ENCODE peak calls at places on chromosomes 4 and X, in nine cellular contexts. O is transverse colon, V is H1, D is stomach, T is K562, Y is upper lobe of left lung, U is GM23338, Z is suprapubic skin, G is HCT116. B is an unnamed sample.
A peak's percentile ranks its signal among the peaks of the same experiment; 100 is the strongest.

GRCh38 chrX:114344756-114345155 is 239.1 kb upstream of the HTR2C start:
- DNase-seq in D (no peak), V (no peak), Z (no peak), Y (no peak), U (peak; percentile 68), T (peak; percentile 25), G (peak; percentile 26), O (no peak), B (no peak)

GRCh38 chr4:113328514-113328913 is 279.1 kb downstream of the ANK2 start:
- DNase-seq in V (peak; percentile 65), O (no peak), D (no peak), Z (no peak), G (no peak), Y (no peak), U (peak; percentile 86), T (peak; percentile 27), B (no peak)

GRCh38 chr4:86935499-86935832 is 655 bp downstream of the AFF1 start:
- DNase-seq in T (peak; percentile 45), O (no peak), U (peak; percentile 63), V (no peak), G (no peak), D (peak; percentile 27), Z (peak; percentile 81), Y (no peak), B (no peak)

GRCh38 chr4:147371661-147372060 is 109.2 kb upstream of the EDNRA start:
- DNase-seq in Z (no peak), V (no peak), G (peak; percentile 51), U (no peak), Y (no peak), D (no peak), T (no peak), O (no peak), B (no peak)

GRCh38 chrX:69556094-69557011 is 52.2 kb downstream of the NALF2 start:
- DNase-seq in O (no peak), D (no peak), V (peak; percentile 52), G (peak; percentile 84), U (peak; percentile 88), T (peak; percentile 46), Z (no peak), Y (no peak), B (no peak)

GRCh38 chr4:101018836-101019235 is 328.5 kb downstream of the PPP3CA start:
- DNase-seq in D (no peak), T (no peak), Z (no peak), G (no peak), Y (no peak), U (no peak), O (peak; percentile 30), V (no peak), B (peak; percentile 17)

GRCh38 chrX:48958635-48959094 is 1.3 kb upstream of the OTUD5 start:
- DNase-seq in T (peak; percentile 35), D (peak; percentile 32), Y (no peak), Z (no peak), U (peak; percentile 10), G (no peak), O (peak; percentile 47), V (peak; percentile 48), B (no peak)

GRCh38 chrX:149948001-149948400 is 9.7 kb upstream of the EOLA2 start:
- DNase-seq in G (no peak), U (peak; percentile 38), O (no peak), T (no peak), V (no peak), Z (no peak), Y (no peak), D (no peak), B (no peak)

GRCh38 chr4:21656832-21657231 is 291.7 kb downstream of the KCNIP4 start:
- DNase-seq in U (peak; percentile 16), O (no peak), V (no peak), G (peak; percentile 2), Z (no peak), D (no peak), Y (no peak), T (no peak), B (no peak)

GRCh38 chrX:138858438-138858837 is 146.9 kb upstream of the FGF13 start:
- DNase-seq in G (no peak), O (no peak), D (no peak), T (peak; percentile 67), V (no peak), U (no peak), Y (no peak), Z (no peak), B (no peak)

GRCh38 chr4:28006021-28006420 is 1145.4 kb downstream of the STIM2 start:
- DNase-seq in Z (no peak), D (no peak), V (no peak), U (no peak), G (no peak), O (no peak), T (no peak), Y (peak; percentile 29), B (no peak)

GRCh38 chr4:139639654-139640053 is 26.0 kb upstream of the MGST2 start:
- DNase-seq in T (no peak), V (no peak), D (no peak), G (no peak), O (no peak), Z (no peak), Y (no peak), U (no peak), B (no peak)

GRCh38 chrX:1417921-1418875 is 26.3 kb upstream of the SLC25A6 start:
- DNase-seq in Y (no peak), Z (peak; percentile 63), G (no peak), V (no peak), U (no peak), O (no peak), D (no peak), T (no peak), B (no peak)

GRCh38 chrX:1418901-1419544 is 27.1 kb upstream of the SLC25A6 start:
- DNase-seq in V (no peak), G (no peak), D (no peak), U (no peak), O (no peak), Z (peak; percentile 75), T (no peak), Y (no peak), B (no peak)

GRCh38 chrX:1420371-1420770 is 28.5 kb upstream of the SLC25A6 start:
- DNase-seq in Y (no peak), O (no peak), G (no peak), Z (peak; percentile 71), T (peak; percentile 12), D (no peak), V (no peak), U (no peak), B (no peak)

GRCh38 chrX:1421433-1422134 is 29.7 kb upstream of the SLC25A6 start:
- DNase-seq in D (no peak), Y (no peak), G (no peak), Z (peak; percentile 24), V (no peak), T (no peak), O (no peak), U (no peak), B (no peak)

GRCh38 chrX:1419545-1420355 is 27.8 kb upstream of the SLC25A6 start:
- DNase-seq in T (no peak), Y (no peak), U (no peak), Z (peak; percentile 61), O (no peak), D (no peak), V (no peak), G (no peak), B (no peak)
- TF ChIP-seq POLR2AphosphoS5 in T (no peak), Y (no peak), U (no peak), Z (no peak), O (no peak), D (no peak), V (no peak), G (no peak), B (no peak)

DNA sequence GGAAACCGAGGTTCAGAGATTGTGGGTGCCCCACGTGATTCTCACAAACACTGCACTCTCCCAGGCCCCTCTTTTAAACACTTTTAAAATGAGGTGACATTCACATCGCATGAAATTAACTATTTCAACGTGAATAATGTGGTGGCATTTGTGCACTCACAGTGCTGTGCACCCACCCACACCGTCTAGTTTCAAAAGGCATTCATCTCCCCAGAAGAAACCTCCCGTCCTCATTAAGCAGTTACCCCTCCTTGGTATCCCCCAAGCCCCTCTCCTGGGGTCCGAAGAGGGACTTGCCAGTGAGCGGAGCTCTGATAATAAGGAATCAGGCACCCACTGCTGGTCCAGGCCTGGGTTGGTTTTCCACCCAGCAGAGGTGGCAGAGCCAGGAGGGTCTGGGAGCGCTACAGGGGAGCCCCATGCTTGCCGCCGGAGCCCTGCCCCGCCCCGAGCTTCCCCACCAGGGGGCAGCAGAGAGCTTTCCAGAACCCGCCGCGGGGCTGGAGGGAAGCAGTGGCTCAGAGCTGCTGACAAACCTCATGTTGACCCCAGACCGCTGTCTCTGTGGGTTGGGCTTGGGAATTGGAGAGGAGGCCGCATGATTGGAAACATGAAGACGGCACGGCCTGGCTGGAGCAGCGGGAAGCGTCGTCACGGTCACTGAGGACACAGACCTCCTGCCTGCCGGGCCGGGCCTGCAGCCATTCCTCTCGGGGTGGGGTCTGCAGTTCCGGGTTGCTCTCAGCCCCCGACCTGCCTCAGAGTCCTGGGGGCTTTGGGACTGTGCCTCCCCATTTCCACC is 27.5 kb upstream of the HTRA3 start:
- DNase-seq in Z (peak; percentile 93), D (peak; percentile 85), T (peak; percentile 80), V (peak; percentile 100), U (peak; percentile 96), G (peak; percentile 22), Y (peak; percentile 95), O (peak; percentile 83), B (peak; percentile 97)
- TF ChIP-seq POLR2AphosphoS5 in Z (no peak), D (no peak), T (no peak), V (no peak), U (no peak), G (no peak), Y (peak; percentile 34), O (no peak), B (no peak)

DNA sequence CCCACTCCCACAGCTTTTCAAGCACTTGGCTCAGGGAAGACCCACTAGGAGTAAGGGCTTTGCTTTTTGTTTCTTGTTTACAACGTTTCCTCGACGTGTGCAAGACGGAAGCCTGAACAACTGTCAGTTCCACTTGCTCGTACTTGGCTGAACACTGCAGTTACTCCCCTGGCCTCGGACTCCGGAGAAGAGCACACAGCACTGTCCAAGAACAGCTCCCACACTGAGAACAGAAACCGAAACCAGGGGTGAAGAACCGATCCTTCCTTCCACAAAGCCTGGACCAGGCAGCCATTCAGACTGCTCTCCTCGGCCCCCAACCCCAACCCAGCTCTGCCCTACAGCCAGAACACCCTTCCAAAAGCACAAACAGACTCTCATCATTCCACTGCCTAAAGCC is 25.5 kb downstream of the IRF2 start:
- DNase-seq in Y (no peak), D (no peak), G (no peak), Z (no peak), V (no peak), U (no peak), T (no peak), O (peak; percentile 44), B (no peak)
- TF ChIP-seq POLR2AphosphoS5 in Y (peak; percentile 64), D (no peak), G (no peak), Z (no peak), V (no peak), U (no peak), T (no peak), O (no peak), B (no peak)

DNA sequence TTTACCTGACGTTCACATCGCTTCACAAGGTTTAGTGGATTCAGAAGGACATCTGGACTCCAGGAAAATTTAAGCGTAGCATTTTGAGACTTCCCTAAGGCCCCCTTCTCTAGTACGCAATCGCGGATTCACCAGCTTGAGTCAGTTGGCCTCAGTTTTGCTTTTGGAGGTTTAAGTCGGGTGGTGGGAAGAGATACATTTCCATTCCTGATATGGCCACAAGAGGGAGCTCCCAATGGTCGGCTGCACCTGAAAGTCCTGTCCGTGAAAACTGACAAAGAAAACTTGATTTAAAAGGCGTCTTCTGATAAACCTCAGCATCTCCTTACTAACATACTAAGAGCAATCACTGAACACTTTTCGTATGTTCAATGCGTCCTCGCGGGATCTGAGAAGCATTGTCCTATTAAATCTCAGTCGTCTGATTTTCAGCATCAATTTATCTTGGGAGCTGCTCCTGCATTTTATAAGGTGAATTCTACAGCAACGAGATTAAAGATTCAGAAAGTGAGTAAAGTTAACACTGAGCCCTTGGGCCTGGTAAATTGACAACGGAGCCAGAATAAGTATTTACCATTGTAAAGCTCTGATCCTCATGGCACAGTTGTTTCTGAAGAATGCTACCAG is 50.6 kb downstream of the LGI2 start:
- DNase-seq in G (peak; percentile 61), D (peak; percentile 59), Y (no peak), V (peak; percentile 67), U (peak; percentile 82), O (peak; percentile 54), Z (no peak), T (peak; percentile 65), B (peak; percentile 26)
- TF ChIP-seq POLR2AphosphoS5 in G (no peak), D (no peak), Y (no peak), V (no peak), U (no peak), O (no peak), Z (no peak), T (no peak), B (no peak)